ENCODE peak calls at places on chromosomes 16 and 17, in four cellular contexts. One of them, this sample, is unnamed.

GRCh38 chr17:35968520-35969054 is 12.7 kb downstream of the CCL16 start:
- DNase-seq in activated CD4-positive, alpha-beta T cell treated with anti-CD3 and anti-CD28 coated beads for 48 hours: no peak
- DNase-seq in stimulated activated naive CD4-positive, alpha-beta T cell: no peak
- DNase-seq in right cardiac atrium: no peak
- DNase-seq in this sample: no peak

GRCh38 chr17:68539536-68540469 is 27.6 kb downstream of the PRKAR1A start:
- DNase-seq in right cardiac atrium: no peak
- DNase-seq in activated CD4-positive, alpha-beta T cell treated with anti-CD3 and anti-CD28 coated beads for 48 hours: no peak
- DNase-seq in stimulated activated naive CD4-positive, alpha-beta T cell: no peak
- DNase-seq in this sample: no peak

GRCh38 chr16:85564277-85565051 is 48.7 kb upstream of the GSE1 start:
- DNase-seq in stimulated activated naive CD4-positive, alpha-beta T cell: no peak
- DNase-seq in right cardiac atrium: peak
- DNase-seq in activated CD4-positive, alpha-beta T cell treated with anti-CD3 and anti-CD28 coated beads for 48 hours: peak
- DNase-seq in this sample: no peak

GRCh38 chr17:78697122-78697845 is 84.8 kb downstream of the CYTH1 start:
- DNase-seq in stimulated activated naive CD4-positive, alpha-beta T cell: no peak
- DNase-seq in activated CD4-positive, alpha-beta T cell treated with anti-CD3 and anti-CD28 coated beads for 48 hours: no peak
- DNase-seq in right cardiac atrium: no peak
- DNase-seq in this sample: no peak

GRCh38 chr17:27433521-27433920 is 22.7 kb upstream of the KSR1 start:
- DNase-seq in stimulated activated naive CD4-positive, alpha-beta T cell: no peak
- DNase-seq in activated CD4-positive, alpha-beta T cell treated with anti-CD3 and anti-CD28 coated beads for 48 hours: no peak
- DNase-seq in right cardiac atrium: no peak
- DNase-seq in this sample: no peak

GRCh38 chr16:23577493-23577892 is 18.6 kb downstream of the NDUFAB1 start:
- DNase-seq in stimulated activated naive CD4-positive, alpha-beta T cell: no peak
- DNase-seq in activated CD4-positive, alpha-beta T cell treated with anti-CD3 and anti-CD28 coated beads for 48 hours: no peak
- DNase-seq in right cardiac atrium: no peak
- DNase-seq in this sample: no peak

GRCh38 chr16:57536306-57537193 is at the start of gene CCDC102A:
- DNase-seq in activated CD4-positive, alpha-beta T cell treated with anti-CD3 and anti-CD28 coated beads for 48 hours: peak
- DNase-seq in right cardiac atrium: peak
- DNase-seq in stimulated activated naive CD4-positive, alpha-beta T cell: no peak
- DNase-seq in this sample: no peak

GRCh38 chr16:62516001-62516400 is 479.8 kb upstream of the CDH8 start:
- DNase-seq in right cardiac atrium: no peak
- DNase-seq in activated CD4-positive, alpha-beta T cell treated with anti-CD3 and anti-CD28 coated beads for 48 hours: no peak
- DNase-seq in stimulated activated naive CD4-positive, alpha-beta T cell: no peak
- DNase-seq in this sample: no peak

GRCh38 chr17:36850794-36851193 is 86.5 kb upstream of the LHX1 start:
- DNase-seq in stimulated activated naive CD4-positive, alpha-beta T cell: no peak
- DNase-seq in right cardiac atrium: no peak
- DNase-seq in activated CD4-positive, alpha-beta T cell treated with anti-CD3 and anti-CD28 coated beads for 48 hours: peak
- DNase-seq in this sample: no peak

GRCh38 chr16:89467382-89467781 is 23.0 kb downstream of the ANKRD11 start:
- DNase-seq in right cardiac atrium: no peak
- DNase-seq in stimulated activated naive CD4-positive, alpha-beta T cell: no peak
- DNase-seq in activated CD4-positive, alpha-beta T cell treated with anti-CD3 and anti-CD28 coated beads for 48 hours: no peak
- DNase-seq in this sample: no peak

GRCh38 chr16:68884867-68885266 is 41.5 kb downstream of the TANGO6 start:
- DNase-seq in right cardiac atrium: no peak
- DNase-seq in stimulated activated naive CD4-positive, alpha-beta T cell: no peak
- DNase-seq in activated CD4-positive, alpha-beta T cell treated with anti-CD3 and anti-CD28 coated beads for 48 hours: no peak
- DNase-seq in this sample: no peak

GRCh38 chr17:70204431-70204830 is 35.1 kb downstream of the KCNJ2 start:
- DNase-seq in right cardiac atrium: no peak
- DNase-seq in stimulated activated naive CD4-positive, alpha-beta T cell: no peak
- DNase-seq in activated CD4-positive, alpha-beta T cell treated with anti-CD3 and anti-CD28 coated beads for 48 hours: no peak
- DNase-seq in this sample: no peak

GRCh38 chr16:82773018-82773417 is 146.2 kb downstream of the CDH13 start:
- DNase-seq in right cardiac atrium: no peak
- DNase-seq in stimulated activated naive CD4-positive, alpha-beta T cell: no peak
- DNase-seq in activated CD4-positive, alpha-beta T cell treated with anti-CD3 and anti-CD28 coated beads for 48 hours: no peak
- DNase-seq in this sample: no peak

GRCh38 chr17:78618264-78619066 is 41.3 kb upstream of the DNAH17 start:
- DNase-seq in right cardiac atrium: peak
- DNase-seq in stimulated activated naive CD4-positive, alpha-beta T cell: no peak
- DNase-seq in activated CD4-positive, alpha-beta T cell treated with anti-CD3 and anti-CD28 coated beads for 48 hours: no peak
- DNase-seq in this sample: no peak

GRCh38 chr16:566475-567361 is at the start of gene NHLRC4:
- DNase-seq in stimulated activated naive CD4-positive, alpha-beta T cell: no peak
- DNase-seq in activated CD4-positive, alpha-beta T cell treated with anti-CD3 and anti-CD28 coated beads for 48 hours: peak
- DNase-seq in right cardiac atrium: peak
- DNase-seq in this sample: peak

GRCh38 chr16:31880322-31880979 is 6.8 kb downstream of the ZNF267 start:
- DNase-seq in right cardiac atrium: no peak
- DNase-seq in activated CD4-positive, alpha-beta T cell treated with anti-CD3 and anti-CD28 coated beads for 48 hours: peak
- DNase-seq in stimulated activated naive CD4-positive, alpha-beta T cell: no peak
- DNase-seq in this sample: no peak

GRCh38 chr16:17068524-17068923 is 402.2 kb downstream of the XYLT1 start:
- DNase-seq in activated CD4-positive, alpha-beta T cell treated with anti-CD3 and anti-CD28 coated beads for 48 hours: no peak
- DNase-seq in stimulated activated naive CD4-positive, alpha-beta T cell: no peak
- DNase-seq in right cardiac atrium: no peak
- DNase-seq in this sample: no peak

GRCh38 chr16:85928411-85928820 is 29.5 kb downstream of the IRF8 start:
- DNase-seq in stimulated activated naive CD4-positive, alpha-beta T cell: no peak
- DNase-seq in right cardiac atrium: no peak
- DNase-seq in activated CD4-positive, alpha-beta T cell treated with anti-CD3 and anti-CD28 coated beads for 48 hours: no peak
- DNase-seq in this sample: no peak

GRCh38 chr17:46769531-46770438 is 48.7 kb downstream of the WNT3 start:
- DNase-seq in stimulated activated naive CD4-positive, alpha-beta T cell: no peak
- DNase-seq in activated CD4-positive, alpha-beta T cell treated with anti-CD3 and anti-CD28 coated beads for 48 hours: no peak
- DNase-seq in right cardiac atrium: no peak
- DNase-seq in this sample: no peak

GRCh38 chr17:37276475-37276874 is 99.3 kb upstream of the C17orf78 start:
- DNase-seq in right cardiac atrium: no peak
- DNase-seq in activated CD4-positive, alpha-beta T cell treated with anti-CD3 and anti-CD28 coated beads for 48 hours: no peak
- DNase-seq in stimulated activated naive CD4-positive, alpha-beta T cell: no peak
- DNase-seq in this sample: no peak

GRCh38 chr16:67302882-67303434 is 23.6 kb downstream of the KCTD19 start:
- DNase-seq in activated CD4-positive, alpha-beta T cell treated with anti-CD3 and anti-CD28 coated beads for 48 hours: no peak
- DNase-seq in right cardiac atrium: no peak
- DNase-seq in stimulated activated naive CD4-positive, alpha-beta T cell: no peak
- DNase-seq in this sample: no peak

This sample was measured in left cardiac atrium.